ENCODE peak calls at places on chromosomes 3 and 15, in nine cellular contexts. N is NCI-H1694 treated with DMSO at 0.1 percent for 48 hours; M is dorsolateral prefrontal cortex; Z is uterus; T is activated CD8-positive, alpha-beta memory T cell treated with anti-CD3 and anti-CD28 coated beads, Interleukin-2, amount 10 ng/mL, durations not matched to agents 7 days and 5 days; B is activated T-helper 1 cell treated with anti-CD3 and anti-CD28 coated beads, Interleukin-2, amount 50 U/mL, for 16 hours; Q is stimulated activated CD4-positive, alpha-beta T cell treated with anti-CD3 and anti-CD28 coated beads, TNF-alpha, amount 100 ng/mL, for 24 hours; S is AG04450; C is cardiac fibroblast. Y is an unnamed sample.

GRCh38 chr15:72599855-72600464 is 54.5 kb upstream of the GOLGA6B start:
- DNase-seq in M (no peak), Q (no peak), T (peak), Z (no peak), B (no peak), N (peak), C (peak), S (peak), Y (no peak)

GRCh38 chr3:122942937-122943827 is 84.4 kb downstream of the SEMA5B start:
- DNase-seq in Q (peak), T (no peak), C (peak), S (peak), Z (peak), M (peak), B (no peak), N (peak), Y (peak)

GRCh38 chr15:62665449-62665848 is 377.1 kb upstream of the TPM1 start:
- DNase-seq in Q (no peak), C (peak), T (no peak), B (no peak), Z (peak), S (no peak), M (no peak), N (no peak), Y (no peak)

GRCh38 chr3:44729384-44729910 is at the start of gene ZNF501:
- DNase-seq in C (peak), M (peak), B (peak), S (peak), N (no peak), Q (peak), T (peak), Z (peak), Y (peak)

GRCh38 chr15:92149469-92149868 is 244.2 kb upstream of the ST8SIA2 start:
- DNase-seq in B (no peak), T (no peak), N (no peak), M (no peak), Z (no peak), C (no peak), S (no peak), Q (no peak), Y (no peak)

GRCh38 chr3:9820944-9821343 is 10.9 kb downstream of the TTLL3 start:
- DNase-seq in N (no peak), Z (no peak), M (no peak), C (peak), Q (no peak), S (no peak), B (no peak), T (no peak), Y (no peak)

GRCh38 chr3:193350744-193351143 is 27.8 kb downstream of the ATP13A5 start:
- DNase-seq in S (no peak), M (no peak), B (no peak), T (no peak), N (no peak), Z (no peak), Q (no peak), C (no peak), Y (no peak)

GRCh38 chr15:68542771-68543544 is 35.8 kb upstream of the CORO2B start:
- DNase-seq in Q (no peak), C (peak), B (no peak), Z (peak), M (no peak), T (no peak), S (peak), N (no peak), Y (peak)

GRCh38 chr3:124834723-124835718 is 52.1 kb downstream of the ITGB5 start:
- DNase-seq in S (peak), M (peak), T (peak), C (peak), Z (peak), B (peak), Q (peak), N (peak), Y (peak)

GRCh38 chr3:155231792-155232191 is 61.7 kb downstream of the STRIT1 start:
- DNase-seq in S (no peak), Q (no peak), B (no peak), N (no peak), T (no peak), Z (no peak), C (no peak), M (no peak), Y (no peak)

GRCh38 chr3:45817788-45818523 is 21.6 kb upstream of the SLC6A20 start:
- DNase-seq in Z (peak), S (peak), B (no peak), M (no peak), C (peak), Q (no peak), T (no peak), N (no peak), Y (no peak)

GRCh38 chr3:15332405-15333098 is at the start of gene SH3BP5:
- DNase-seq in C (peak), B (peak), M (peak), T (peak), Z (peak), S (no peak), Q (peak), N (no peak), Y (peak)

GRCh38 chr3:23948761-23949160 is 3.7 kb downstream of the NR1D2 start:
- DNase-seq in Q (no peak), S (no peak), Z (no peak), C (no peak), M (no peak), B (no peak), T (no peak), N (no peak), Y (no peak)

GRCh38 chr3:27127195-27127594 is 242.0 kb downstream of the NEK10 start:
- DNase-seq in Z (no peak), N (no peak), M (no peak), Q (no peak), T (no peak), B (no peak), C (no peak), S (no peak), Y (no peak)

GRCh38 chr3:108103971-108104797 is 13.4 kb upstream of the CD47 start:
- DNase-seq in T (no peak), S (no peak), Q (no peak), C (peak), N (peak), B (no peak), M (no peak), Z (peak), Y (peak)

GRCh38 chr3:14252321-14253021 is 73.9 kb downstream of the LSM3 start:
- DNase-seq in S (no peak), B (no peak), T (no peak), Q (no peak), Z (no peak), M (no peak), N (no peak), C (no peak), Y (no peak)

GRCh38 chr3:126208618-126209256 is 28.4 kb upstream of the ALDH1L1 start:
- DNase-seq in Q (no peak), N (peak), B (no peak), S (peak), T (no peak), Z (peak), C (peak), M (peak), Y (peak)

GRCh38 chr15:63502137-63502801 is 2.1 kb upstream of the USP3 start:
- DNase-seq in C (peak), M (no peak), S (no peak), Q (no peak), N (no peak), B (no peak), Z (no peak), T (no peak), Y (no peak)

GRCh38 chr3:128488995-128489859 is 3.8 kb downstream of the GATA2 start:
- DNase-seq in B (no peak), Q (no peak), Z (peak), T (no peak), S (no peak), M (no peak), C (peak), N (peak), Y (peak)

GRCh38 chr3:196220991-196221390 is 4.7 kb downstream of the SLC51A start:
- DNase-seq in Q (no peak), Z (no peak), S (no peak), B (no peak), C (no peak), N (no peak), T (no peak), M (no peak), Y (no peak)

GRCh38 chr3:81723732-81724313 is 37.6 kb downstream of the GBE1 start:
- DNase-seq in M (no peak), Z (no peak), S (no peak), T (no peak), B (no peak), Q (no peak), N (no peak), C (peak), Y (no peak)

GRCh38 chr3:189270248-189270832 is 98.6 kb downstream of the TPRG1 start:
- DNase-seq in T (peak), Q (peak), S (peak), M (peak), Z (no peak), N (peak), C (peak), B (no peak), Y (peak)

GRCh38 chr3:63228677-63229076 is 49.4 kb upstream of the SYNPR start:
- DNase-seq in S (no peak), N (peak), C (peak), Z (no peak), T (no peak), M (no peak), B (no peak), Q (no peak), Y (no peak)

GRCh38 chr3:135487261-135487660 is 478.3 kb upstream of the PPP2R3A start:
- DNase-seq in C (no peak), M (no peak), S (no peak), Q (no peak), B (no peak), N (no peak), T (no peak), Z (no peak), Y (no peak)

GRCh38 chr3:113966172-113966571 is 18.4 kb downstream of the ZDHHC23 start:
- DNase-seq in C (no peak), T (no peak), Z (no peak), Q (no peak), M (no peak), B (no peak), N (no peak), S (no peak), Y (no peak)

GRCh38 chr3:105579439-105579838 is 212.7 kb downstream of the ALCAM start:
- DNase-seq in M (no peak), N (no peak), B (no peak), Q (no peak), C (no peak), Z (no peak), T (no peak), S (no peak), Y (no peak)

GRCh38 chr15:78429477-78429876 is 8.5 kb upstream of the IREB2 start:
- DNase-seq in S (no peak), C (no peak), M (no peak), T (no peak), N (no peak), B (no peak), Z (no peak), Q (no peak), Y (no peak)

GRCh38 chr3:169634618-169635236 is 28.8 kb downstream of the MECOM start:
- DNase-seq in Q (no peak), B (no peak), M (no peak), T (no peak), Z (no peak), C (peak), S (no peak), N (no peak), Y (peak)

GRCh38 chr15:48759921-48760320 is 50.9 kb downstream of the CEP152 start:
- DNase-seq in M (no peak), T (no peak), C (no peak), B (no peak), S (no peak), Q (no peak), N (no peak), Z (no peak), Y (no peak)

GRCh38 chr3:151431940-151432339 is 28.9 kb downstream of the IGSF10 start:
- DNase-seq in Q (no peak), C (peak), N (no peak), B (no peak), S (peak), Z (no peak), T (no peak), M (no peak), Y (no peak)

GRCh38 chr3:42501681-42502428 is 588 bp upstream of the VIPR1 start:
- DNase-seq in Z (no peak), S (no peak), M (peak), N (no peak), C (peak), T (peak), Q (peak), B (peak), Y (peak)

GRCh38 chr3:58357402-58357801 is 24.7 kb downstream of the PXK start:
- DNase-seq in Q (no peak), N (no peak), T (no peak), S (no peak), Z (no peak), M (no peak), C (no peak), B (no peak), Y (no peak)

GRCh38 chr15:56425976-56426375 is 39.0 kb downstream of the MNS1 start:
- DNase-seq in S (no peak), T (no peak), B (no peak), C (no peak), Z (no peak), N (no peak), M (no peak), Q (no peak), Y (no peak)

GRCh38 chr15:93088200-93088980 is 621 bp downstream of the RGMA start:
- DNase-seq in Z (peak), Q (no peak), B (no peak), N (no peak), M (no peak), C (peak), T (peak), S (no peak), Y (peak)

Y was measured in right cardiac atrium.